ENCODE peak calls at places on chromosomes 4 and X, in ten cellular contexts. One of them, this sample, is unnamed.

GRCh38 chrX:155997436-155997835 is at the start of gene IL9R:
- DNase-seq in vagina: no peak
- DNase-seq in GM23338: no peak
- DNase-seq in stomach: no peak
- DNase-seq in HL-60: peak; percentile 46
- DNase-seq in endothelial cell of umbilical vein: no peak
- DNase-seq in HepG2: no peak
- DNase-seq in H1: no peak
- DNase-seq in transverse colon: no peak
- DNase-seq in suprapubic skin: no peak
- DNase-seq in this sample: no peak

GRCh38 chrX:12972239-12972638 is 2.7 kb upstream of the TMSB4X start:
- DNase-seq in vagina: no peak
- DNase-seq in GM23338: no peak
- DNase-seq in stomach: no peak
- DNase-seq in HL-60: peak; percentile 52
- DNase-seq in endothelial cell of umbilical vein: no peak
- DNase-seq in HepG2: no peak
- DNase-seq in H1: no peak
- DNase-seq in transverse colon: no peak
- DNase-seq in suprapubic skin: no peak
- DNase-seq in this sample: no peak

GRCh38 chr4:182645511-182645910 is 271.7 kb downstream of the DCTD start:
- DNase-seq in vagina: no peak
- DNase-seq in GM23338: no peak
- DNase-seq in stomach: no peak
- DNase-seq in HL-60: no peak
- DNase-seq in endothelial cell of umbilical vein: no peak
- DNase-seq in HepG2: no peak
- DNase-seq in H1: no peak
- DNase-seq in transverse colon: no peak
- DNase-seq in suprapubic skin: no peak
- DNase-seq in this sample: no peak

GRCh38 chrX:40104649-40105015 is 6.9 kb upstream of the BCOR start:
- DNase-seq in vagina: no peak
- DNase-seq in GM23338: no peak
- DNase-seq in stomach: peak; percentile 60
- DNase-seq in HL-60: no peak
- DNase-seq in endothelial cell of umbilical vein: peak; percentile 30
- DNase-seq in HepG2: no peak
- DNase-seq in H1: no peak
- DNase-seq in transverse colon: peak; percentile 65
- DNase-seq in suprapubic skin: no peak
- DNase-seq in this sample: no peak

GRCh38 chr4:176953021-176953420 is 160.3 kb upstream of the VEGFC start:
- DNase-seq in vagina: no peak
- DNase-seq in GM23338: no peak
- DNase-seq in stomach: no peak
- DNase-seq in HL-60: no peak
- DNase-seq in endothelial cell of umbilical vein: no peak
- DNase-seq in HepG2: no peak
- DNase-seq in H1: no peak
- DNase-seq in transverse colon: no peak
- DNase-seq in suprapubic skin: no peak
- DNase-seq in this sample: no peak

GRCh38 chr4:145178740-145179139 is 1.6 kb downstream of the OTUD4 start:
- DNase-seq in vagina: no peak
- DNase-seq in GM23338: no peak
- DNase-seq in stomach: no peak
- DNase-seq in HL-60: peak; percentile 23
- DNase-seq in endothelial cell of umbilical vein: no peak
- DNase-seq in HepG2: no peak
- DNase-seq in H1: no peak
- DNase-seq in transverse colon: no peak
- DNase-seq in suprapubic skin: no peak
- DNase-seq in this sample: no peak

GRCh38 chr4:37803348-37803973 is 23.0 kb upstream of the PGM2 start:
- DNase-seq in vagina: no peak
- DNase-seq in GM23338: peak; percentile 62
- DNase-seq in stomach: no peak
- DNase-seq in HL-60: peak; percentile 21
- DNase-seq in endothelial cell of umbilical vein: peak; percentile 74
- DNase-seq in HepG2: peak; percentile 57
- DNase-seq in H1: no peak
- DNase-seq in transverse colon: no peak
- DNase-seq in suprapubic skin: no peak
- DNase-seq in this sample: no peak

GRCh38 chr4:25060586-25061340 is 30.0 kb upstream of the LGI2 start:
- DNase-seq in vagina: no peak
- DNase-seq in GM23338: no peak
- DNase-seq in stomach: no peak
- DNase-seq in HL-60: no peak
- DNase-seq in endothelial cell of umbilical vein: no peak
- DNase-seq in HepG2: no peak
- DNase-seq in H1: no peak
- DNase-seq in transverse colon: no peak
- DNase-seq in suprapubic skin: no peak
- DNase-seq in this sample: no peak

GRCh38 chrX:13983734-13984133 is 46.0 kb downstream of the GEMIN8 start:
- DNase-seq in vagina: no peak
- DNase-seq in GM23338: no peak
- DNase-seq in stomach: no peak
- DNase-seq in HL-60: peak; percentile 29
- DNase-seq in endothelial cell of umbilical vein: no peak
- DNase-seq in HepG2: no peak
- DNase-seq in H1: no peak
- DNase-seq in transverse colon: no peak
- DNase-seq in suprapubic skin: no peak
- DNase-seq in this sample: no peak

GRCh38 chr4:188246488-188246887 is 107.2 kb downstream of the TRIML1 start:
- DNase-seq in vagina: no peak
- DNase-seq in GM23338: peak; percentile 69
- DNase-seq in stomach: no peak
- DNase-seq in HL-60: no peak
- DNase-seq in endothelial cell of umbilical vein: no peak
- DNase-seq in HepG2: no peak
- DNase-seq in H1: peak; percentile 21
- DNase-seq in transverse colon: no peak
- DNase-seq in suprapubic skin: no peak
- DNase-seq in this sample: no peak

GRCh38 chr4:159035570-159035969 is 67.3 kb upstream of the RAPGEF2 start:
- DNase-seq in vagina: no peak
- DNase-seq in GM23338: no peak
- DNase-seq in stomach: no peak
- DNase-seq in HL-60: no peak
- DNase-seq in endothelial cell of umbilical vein: no peak
- DNase-seq in HepG2: no peak
- DNase-seq in H1: no peak
- DNase-seq in transverse colon: no peak
- DNase-seq in suprapubic skin: no peak
- DNase-seq in this sample: no peak

GRCh38 chr4:94457692-94458106 is 6.0 kb downstream of the PDLIM5 start:
- DNase-seq in vagina: no peak
- DNase-seq in GM23338: peak; percentile 43
- DNase-seq in stomach: no peak
- DNase-seq in HL-60: no peak
- DNase-seq in endothelial cell of umbilical vein: peak; percentile 44
- DNase-seq in HepG2: no peak
- DNase-seq in H1: no peak
- DNase-seq in transverse colon: no peak
- DNase-seq in suprapubic skin: no peak
- DNase-seq in this sample: no peak
- TF ChIP-seq POLR2AphosphoS5 in vagina: no peak
- TF ChIP-seq POLR2AphosphoS5 in GM23338: no peak
- TF ChIP-seq POLR2AphosphoS5 in stomach: no peak
- TF ChIP-seq POLR2AphosphoS5 in HL-60: no peak
- TF ChIP-seq POLR2AphosphoS5 in endothelial cell of umbilical vein: no peak
- TF ChIP-seq POLR2AphosphoS5 in HepG2: no peak
- TF ChIP-seq POLR2AphosphoS5 in H1: no peak
- TF ChIP-seq POLR2AphosphoS5 in transverse colon: peak; percentile 18
- TF ChIP-seq POLR2AphosphoS5 in suprapubic skin: no peak
- TF ChIP-seq POLR2AphosphoS5 in this sample: no peak

GRCh38 chr4:41331224-41331623 is 74.5 kb downstream of the UCHL1 start:
- DNase-seq in vagina: no peak
- DNase-seq in GM23338: no peak
- DNase-seq in stomach: no peak
- DNase-seq in HL-60: no peak
- DNase-seq in endothelial cell of umbilical vein: peak; percentile 76
- DNase-seq in HepG2: no peak
- DNase-seq in H1: no peak
- DNase-seq in transverse colon: no peak
- DNase-seq in suprapubic skin: no peak
- DNase-seq in this sample: no peak

GRCh38 chr4:41329361-41329760 is 72.6 kb downstream of the UCHL1 start:
- DNase-seq in vagina: no peak
- DNase-seq in GM23338: no peak
- DNase-seq in stomach: no peak
- DNase-seq in HL-60: no peak
- DNase-seq in endothelial cell of umbilical vein: peak; percentile 92
- DNase-seq in HepG2: no peak
- DNase-seq in H1: no peak
- DNase-seq in transverse colon: no peak
- DNase-seq in suprapubic skin: no peak
- DNase-seq in this sample: no peak

GRCh38 chr4:41339812-41340809 is 83.4 kb downstream of the UCHL1 start:
- DNase-seq in vagina: no peak
- DNase-seq in GM23338: peak; percentile 87
- DNase-seq in stomach: no peak
- DNase-seq in HL-60: no peak
- DNase-seq in endothelial cell of umbilical vein: peak; percentile 85
- DNase-seq in HepG2: no peak
- DNase-seq in H1: no peak
- DNase-seq in transverse colon: no peak
- DNase-seq in suprapubic skin: no peak
- DNase-seq in this sample: no peak

GRCh38 chr4:41332666-41333065 is 75.9 kb downstream of the UCHL1 start:
- DNase-seq in vagina: no peak
- DNase-seq in GM23338: no peak
- DNase-seq in stomach: no peak
- DNase-seq in HL-60: no peak
- DNase-seq in endothelial cell of umbilical vein: no peak
- DNase-seq in HepG2: no peak
- DNase-seq in H1: no peak
- DNase-seq in transverse colon: no peak
- DNase-seq in suprapubic skin: no peak
- DNase-seq in this sample: no peak

GRCh38 chr4:41334182-41334581 is 77.5 kb downstream of the UCHL1 start:
- DNase-seq in vagina: no peak
- DNase-seq in GM23338: no peak
- DNase-seq in stomach: no peak
- DNase-seq in HL-60: no peak
- DNase-seq in endothelial cell of umbilical vein: no peak
- DNase-seq in HepG2: no peak
- DNase-seq in H1: no peak
- DNase-seq in transverse colon: no peak
- DNase-seq in suprapubic skin: no peak
- DNase-seq in this sample: peak; percentile 26
- H3K27ac ChIP-seq in vagina: no peak overlapping the region
- H3K27ac ChIP-seq in GM23338: no peak overlapping the region
- H3K27ac ChIP-seq in stomach: no peak overlapping the region
- H3K27ac ChIP-seq in HL-60: no peak overlapping the region
- H3K27ac ChIP-seq in endothelial cell of umbilical vein: no peak overlapping the region
- H3K27ac ChIP-seq in HepG2: no peak overlapping the region
- H3K27ac ChIP-seq in H1: no peak overlapping the region
- H3K27ac ChIP-seq in transverse colon: no peak overlapping the region
- H3K27ac ChIP-seq in suprapubic skin: no peak overlapping the region
- H3K27ac ChIP-seq in this sample: no peak overlapping the region

GRCh38 chr4:39178706-39179105 is 3.6 kb upstream of the WDR19 start:
- DNase-seq in vagina: no peak
- DNase-seq in GM23338: no peak
- DNase-seq in stomach: no peak
- DNase-seq in HL-60: no peak
- DNase-seq in endothelial cell of umbilical vein: no peak
- DNase-seq in HepG2: no peak
- DNase-seq in H1: no peak
- DNase-seq in transverse colon: no peak
- DNase-seq in suprapubic skin: no peak
- DNase-seq in this sample: no peak

GRCh38 chr4:39181520-39181904 is 817 bp upstream of the WDR19 start:
- DNase-seq in vagina: no peak
- DNase-seq in GM23338: no peak
- DNase-seq in stomach: no peak
- DNase-seq in HL-60: no peak
- DNase-seq in endothelial cell of umbilical vein: no peak
- DNase-seq in HepG2: no peak
- DNase-seq in H1: no peak
- DNase-seq in transverse colon: no peak
- DNase-seq in suprapubic skin: no peak
- DNase-seq in this sample: no peak

GRCh38 chr4:39179681-39180080 is 2.6 kb upstream of the WDR19 start:
- DNase-seq in vagina: no peak
- DNase-seq in GM23338: no peak
- DNase-seq in stomach: no peak
- DNase-seq in HL-60: no peak
- DNase-seq in endothelial cell of umbilical vein: no peak
- DNase-seq in HepG2: no peak
- DNase-seq in H1: no peak
- DNase-seq in transverse colon: no peak
- DNase-seq in suprapubic skin: no peak
- DNase-seq in this sample: no peak

DNA sequence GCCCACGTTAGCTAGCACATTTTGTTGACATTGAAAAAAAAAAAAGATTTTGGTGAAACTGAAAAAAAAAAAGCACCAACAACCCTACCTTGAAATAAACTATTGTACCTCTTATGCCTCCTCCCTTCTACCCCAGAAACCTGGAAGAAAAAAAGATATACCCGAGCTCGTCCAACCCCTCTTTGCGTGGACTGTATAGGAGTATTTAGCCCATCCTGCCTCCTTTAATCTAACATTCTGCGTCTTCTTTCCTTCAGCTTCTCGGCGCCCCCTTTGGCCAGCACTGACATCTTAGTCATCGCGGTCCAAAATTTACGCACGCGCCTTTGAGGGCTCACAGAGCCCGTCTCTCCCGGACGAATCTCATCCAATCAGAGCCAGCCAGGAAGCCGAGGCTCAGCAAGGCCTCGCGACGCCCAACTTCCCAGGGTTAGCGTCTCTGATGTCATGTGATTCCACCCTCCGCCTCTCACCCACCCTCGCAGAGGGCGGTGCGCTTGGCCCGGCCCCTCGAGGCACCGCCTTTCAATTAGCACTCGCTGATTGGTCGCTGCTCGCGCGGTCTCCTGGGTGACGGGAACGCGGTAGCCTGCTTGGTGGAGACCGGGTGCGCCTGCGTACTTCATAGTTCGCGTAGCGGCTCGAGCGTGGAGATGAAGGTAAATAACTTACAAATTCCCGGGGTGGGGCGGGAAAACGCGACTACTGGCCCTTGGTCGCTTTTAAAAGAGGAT is at the start of gene WDR19:
- DNase-seq in vagina: peak; percentile 98
- DNase-seq in GM23338: peak; percentile 100
- DNase-seq in stomach: peak; percentile 99
- DNase-seq in HL-60: peak; percentile 99
- DNase-seq in endothelial cell of umbilical vein: peak; percentile 100
- DNase-seq in HepG2: peak; percentile 99
- DNase-seq in H1: peak; percentile 98
- DNase-seq in transverse colon: peak; percentile 99
- DNase-seq in suprapubic skin: peak; percentile 99
- DNase-seq in this sample: peak; percentile 98
- TF ChIP-seq POLR2AphosphoS5 in vagina: peak; percentile 86
- TF ChIP-seq POLR2AphosphoS5 in GM23338: peak; percentile 58
- TF ChIP-seq POLR2AphosphoS5 in stomach: peak; percentile 89
- TF ChIP-seq POLR2AphosphoS5 in HL-60: no peak
- TF ChIP-seq POLR2AphosphoS5 in endothelial cell of umbilical vein: no peak
- TF ChIP-seq POLR2AphosphoS5 in HepG2: peak; percentile 36
- TF ChIP-seq POLR2AphosphoS5 in H1: no peak
- TF ChIP-seq POLR2AphosphoS5 in transverse colon: peak; percentile 52
- TF ChIP-seq POLR2AphosphoS5 in suprapubic skin: peak; percentile 77
- TF ChIP-seq POLR2AphosphoS5 in this sample: peak; percentile 63

GRCh38 chr4:2254665-2255500 is 7.0 kb downstream of the MXD4 start:
- DNase-seq in vagina: no peak
- DNase-seq in GM23338: no peak
- DNase-seq in stomach: peak; percentile 20
- DNase-seq in HL-60: no peak
- DNase-seq in endothelial cell of umbilical vein: no peak
- DNase-seq in HepG2: no peak
- DNase-seq in H1: no peak
- DNase-seq in transverse colon: no peak
- DNase-seq in suprapubic skin: peak; percentile 65
- DNase-seq in this sample: no peak
- H3K27ac ChIP-seq in vagina: peak overlapping the region; percentile 88
- H3K27ac ChIP-seq in GM23338: no peak overlapping the region
- H3K27ac ChIP-seq in stomach: peak overlapping the region; percentile 94
- H3K27ac ChIP-seq in HL-60: no peak overlapping the region
- H3K27ac ChIP-seq in endothelial cell of umbilical vein: no peak overlapping the region
- H3K27ac ChIP-seq in HepG2: no peak overlapping the region
- H3K27ac ChIP-seq in H1: no peak overlapping the region
- H3K27ac ChIP-seq in transverse colon: peak overlapping the region; percentile 69
- H3K27ac ChIP-seq in suprapubic skin: peak overlapping the region; percentile 56
- H3K27ac ChIP-seq in this sample: peak overlapping the region; percentile 85

This sample was measured in breast epithelium.